ENCODE peak calls at places on chromosomes 11 and 22, in six cellular contexts. Z, B, H, F, N and Y are unnamed samples.

GRCh38 chr11:93053864-93054263 is 84.4 kb downstream of the MTNR1B start:
- DNase-seq in H (no peak), Z (no peak), N (no peak), F (no peak), B (no peak), Y (no peak)

GRCh38 chr11:65786786-65787636 is at the start of gene OVOL1:
- DNase-seq in N (no peak), Z (no peak), F (no peak), H (no peak), B (no peak), Y (no peak)

GRCh38 chr11:134562941-134563471 is 151.0 kb upstream of the B3GAT1 start:
- DNase-seq in H (no peak), F (no peak), Z (no peak), B (no peak), N (no peak), Y (no peak)

GRCh38 chr11:70715166-70715565 is 316.8 kb downstream of the CTTN start:
- DNase-seq in N (no peak), F (no peak), H (no peak), B (no peak), Z (no peak), Y (no peak)

GRCh38 chr11:110077866-110078325 is 15.3 kb upstream of the ZC3H12C start:
- DNase-seq in B (peak), N (peak), Z (peak), H (peak), F (no peak), Y (peak)

GRCh38 chr11:13772223-13773046 is 104.0 kb downstream of the FAR1 start:
- DNase-seq in F (no peak), Z (peak), N (peak), B (peak), H (peak), Y (peak)

GRCh38 chr11:131178020-131178419 is 192.4 kb upstream of the NTM start:
- DNase-seq in Z (no peak), F (no peak), N (no peak), H (no peak), B (no peak), Y (no peak)

GRCh38 chr11:128582496-128583366 is 4.6 kb downstream of the ETS1 start:
- DNase-seq in H (peak), F (no peak), Z (no peak), B (peak), N (peak), Y (peak)

GRCh38 chr22:46984751-46985506 is 222.5 kb downstream of the TBC1D22A start:
- DNase-seq in N (peak), Z (no peak), H (peak), F (no peak), B (no peak), Y (peak)

GRCh38 chr11:1553808-1554594 is 18.1 kb downstream of the DUSP8 start:
- DNase-seq in H (no peak), F (no peak), N (peak), Z (no peak), B (no peak), Y (no peak)

GRCh38 chr11:83120328-83120727 is 36.6 kb upstream of the PCF11 start:
- DNase-seq in H (peak), Z (no peak), N (no peak), F (no peak), B (no peak), Y (no peak)

GRCh38 chr22:48389916-48390315 is 1437.8 kb downstream of the BRD1 start:
- DNase-seq in B (no peak), F (no peak), Z (no peak), H (no peak), N (no peak), Y (no peak)

GRCh38 chr11:72591785-72592490 is 82.3 kb downstream of the PDE2A start:
- DNase-seq in F (no peak), Z (peak), B (peak), H (no peak), N (no peak), Y (no peak)

GRCh38 chr11:11789735-11790369 is 51.9 kb upstream of the USP47 start:
- DNase-seq in Z (peak), F (no peak), N (peak), B (no peak), H (peak), Y (peak)

GRCh38 chr22:22784249-22785039 is 103.2 kb upstream of the IGLL5 start:
- DNase-seq in Z (no peak), B (no peak), H (no peak), N (no peak), F (no peak), Y (no peak)

GRCh38 chr11:74388678-74389327 is 9.4 kb downstream of the PGM2L1 start:
- DNase-seq in F (no peak), B (peak), H (peak), N (peak), Z (peak), Y (peak)

GRCh38 chr11:27754035-27755017 is 54.1 kb upstream of the BDNF start:
- DNase-seq in Z (no peak), B (no peak), H (peak), F (no peak), N (peak), Y (peak)

GRCh38 chr22:18991828-18992442 is 55.8 kb upstream of the PRODH start:
- DNase-seq in B (no peak), N (no peak), H (no peak), Z (no peak), F (no peak), Y (no peak)

GRCh38 chr11:130037058-130037457 is 32.6 kb upstream of the APLP2 start:
- DNase-seq in F (no peak), Z (no peak), N (peak), B (no peak), H (peak), Y (peak)

GRCh38 chr22:48918585-48919186 is 909.0 kb downstream of the BRD1 start:
- DNase-seq in Z (no peak), F (no peak), B (no peak), H (no peak), N (no peak), Y (no peak)

GRCh38 chr11:112886707-112887370 is 74.4 kb upstream of the NCAM1 start:
- DNase-seq in B (no peak), Z (no peak), H (peak), F (no peak), N (no peak), Y (no peak)

GRCh38 chr11:16759857-16760256 is 21.4 kb downstream of the C11orf58 start:
- DNase-seq in H (no peak), F (no peak), B (no peak), N (no peak), Z (no peak), Y (peak)